ENCODE peak calls at places on chromosomes 4 and X, in five cellular contexts. H, W, M, L and I are unnamed samples.
A peak's percentile ranks its signal among the peaks of the same experiment; 100 is the strongest.

GRCh38 chr4:43234626-43235025 is 342.1 kb downstream of the GRXCR1 start:
- DNase-seq in H (no peak), W (no peak), M (peak; percentile 44), L (no peak), I (no peak)

GRCh38 chr4:113869743-113870375 is 108.3 kb upstream of the CAMK2D start:
- DNase-seq in H (peak; percentile 14), W (no peak), M (peak; percentile 74), L (no peak), I (no peak)

GRCh38 chrX:142978130-142978684 is 47.5 kb upstream of the SPANXN4 start:
- DNase-seq in H (peak; percentile 7), W (no peak), M (no peak), L (no peak), I (no peak)

GRCh38 chr4:148998719-148999118 is 556.5 kb upstream of the NR3C2 start:
- DNase-seq in H (no peak), W (no peak), M (peak; percentile 17), L (no peak), I (no peak)

GRCh38 chr4:61200195-61200990 is at the start of gene ADGRL3:
- DNase-seq in H (peak; percentile 29), W (no peak), M (peak; percentile 6), L (no peak), I (peak; percentile 75)

GRCh38 chrX:18377802-18378201 is 23.3 kb upstream of the SCML2 start:
- DNase-seq in H (no peak), W (no peak), M (peak; percentile 8), L (no peak), I (peak; percentile 12)

GRCh38 chrX:110964761-110965160 is 131.2 kb upstream of the PAK3 start:
- DNase-seq in H (no peak), W (no peak), M (no peak), L (no peak), I (peak; percentile 26)

GRCh38 chr4:171924761-171925376 is 111.7 kb downstream of the GALNTL6 start:
- DNase-seq in H (no peak), W (no peak), M (no peak), L (no peak), I (no peak)

GRCh38 chr4:115376866-115377265 is 263.4 kb upstream of the NDST4 start:
- DNase-seq in H (no peak), W (no peak), M (no peak), L (no peak), I (no peak)

DNA sequence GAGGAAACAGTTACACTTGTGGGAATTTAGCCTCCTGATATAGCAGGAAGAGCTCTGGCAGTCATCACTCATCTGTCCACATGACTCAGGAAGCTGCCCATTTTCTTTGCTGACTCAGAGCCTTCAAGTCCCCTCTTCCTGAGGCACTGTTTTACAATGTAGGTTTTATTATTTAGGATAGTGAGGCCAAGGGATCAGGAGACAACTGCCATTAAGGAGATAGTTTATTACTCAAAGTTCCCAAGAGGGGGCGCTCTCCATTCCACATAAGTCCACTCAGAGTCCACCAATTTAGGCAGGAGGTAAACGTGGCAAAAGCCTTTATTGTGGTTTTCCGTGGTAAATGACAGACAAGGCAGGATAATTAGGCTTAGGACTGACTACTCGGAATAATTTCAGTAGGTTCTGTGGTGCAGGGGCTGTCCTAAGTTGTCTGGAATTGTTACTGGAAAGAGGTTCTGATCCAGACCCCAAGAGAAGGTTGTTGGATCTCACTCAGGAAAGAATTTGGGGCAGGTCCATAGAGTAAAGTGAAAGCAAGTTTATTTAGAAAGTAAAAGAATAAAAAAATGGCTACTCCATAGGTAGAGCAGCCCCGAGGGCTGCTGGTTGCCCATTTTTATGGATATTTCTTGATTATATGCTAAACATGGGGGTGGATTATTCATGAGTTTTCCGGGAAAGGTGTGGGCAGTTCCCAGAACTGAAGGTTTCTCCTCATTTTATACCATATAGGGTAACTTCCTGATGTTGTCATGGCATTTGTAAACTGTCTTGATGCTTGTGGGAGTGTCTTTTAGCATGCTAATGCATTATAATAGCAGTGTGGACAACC is 96.0 kb upstream of the RAB40AL start:
- DNase-seq in H (no peak), W (no peak), M (peak; percentile 34), L (no peak), I (no peak)
- TF ChIP-seq CTCF in H (peak; percentile 17), W (no peak), M (peak; percentile 9), L (peak; percentile 54), I (peak; percentile 20)

DNA sequence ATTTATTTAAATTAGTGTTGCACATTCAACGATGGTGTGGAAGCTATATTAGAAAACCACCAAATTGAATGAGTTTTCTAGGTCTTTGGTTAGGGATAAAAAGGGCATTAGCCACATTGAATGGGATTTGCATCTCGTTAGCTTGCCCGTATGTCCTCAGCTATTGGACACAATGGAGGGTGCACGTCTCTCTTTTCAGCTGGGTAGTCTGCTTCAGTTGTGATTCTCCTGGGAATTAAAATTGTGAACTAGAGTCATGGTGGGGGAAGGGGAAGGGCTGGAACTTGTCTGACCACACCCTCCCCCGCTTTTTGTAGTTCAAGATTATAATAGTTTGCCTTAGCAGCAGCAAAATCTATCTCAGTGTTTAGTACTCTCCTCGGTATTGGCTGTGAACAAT is 23.3 kb downstream of the TRIM2 start:
- DNase-seq in H (no peak), W (no peak), M (no peak), L (no peak), I (no peak)
- TF ChIP-seq CTCF in H (no peak), W (no peak), M (no peak), L (no peak), I (no peak)

GRCh38 chr4:15478724-15479088 is 9.0 kb downstream of the CC2D2A start:
- DNase-seq in H (no peak), W (no peak), M (no peak), L (no peak), I (no peak)

GRCh38 chr4:15476396-15476795 is 6.7 kb downstream of the CC2D2A start:
- DNase-seq in H (no peak), W (no peak), M (no peak), L (no peak), I (no peak)

GRCh38 chr4:15482346-15482745 is 12.7 kb downstream of the CC2D2A start:
- DNase-seq in H (no peak), W (no peak), M (no peak), L (no peak), I (no peak)

GRCh38 chr4:15479913-15480185 is 10.2 kb downstream of the CC2D2A start:
- DNase-seq in H (no peak), W (no peak), M (peak; percentile 91), L (no peak), I (no peak)

DNA sequence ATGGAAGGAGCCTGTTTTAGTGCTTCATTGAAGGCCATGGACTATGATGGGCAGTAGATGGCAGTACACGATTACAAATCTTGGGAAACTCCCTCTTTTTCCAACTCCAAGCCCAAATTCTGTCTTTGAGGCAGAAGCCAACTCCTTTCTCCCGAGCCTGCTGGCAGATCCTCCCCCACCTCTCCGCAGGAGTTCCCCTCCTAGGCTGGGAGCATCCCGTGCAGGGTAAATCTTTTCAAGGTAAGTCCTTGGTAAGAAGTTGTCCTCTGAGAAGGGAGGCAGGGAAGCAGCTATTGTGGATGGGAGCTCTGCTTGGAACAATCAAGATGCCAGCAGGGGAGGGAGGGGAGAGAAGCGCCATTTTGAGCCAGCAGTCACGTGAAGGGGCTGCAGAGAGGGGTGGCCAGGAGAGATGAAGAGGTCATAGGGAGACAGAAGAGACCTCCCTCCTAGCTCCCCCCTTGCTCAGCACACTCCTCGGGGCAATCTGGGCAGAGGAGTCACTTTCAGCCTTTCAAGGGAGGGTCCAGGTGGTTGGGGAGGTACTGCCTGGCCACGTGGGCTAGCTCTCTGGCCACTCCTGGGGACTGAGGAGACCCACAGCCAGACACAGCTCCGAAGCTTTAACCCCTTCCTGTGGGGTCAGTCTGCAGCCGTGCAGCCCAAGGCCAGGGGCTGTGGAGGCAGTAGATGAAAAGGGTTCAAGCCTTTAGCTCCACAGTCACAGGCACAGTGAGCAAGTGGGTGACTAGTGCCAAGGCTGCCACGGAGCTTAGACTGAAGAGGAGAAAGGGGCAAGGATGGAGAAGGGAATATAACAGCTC is 9.6 kb downstream of the CC2D2A start:
- DNase-seq in H (peak; percentile 38), W (no peak), M (peak; percentile 89), L (peak; percentile 68), I (peak; percentile 55)
- TF ChIP-seq CTCF in H (peak; percentile 56), W (no peak), M (peak; percentile 88), L (peak; percentile 66), I (peak; percentile 77)

GRCh38 chr4:5755679-5756078 is 44.7 kb downstream of the EVC start:
- DNase-seq in H (no peak), W (no peak), M (no peak), L (no peak), I (no peak)

GRCh38 chr4:5756271-5756670 is 45.3 kb downstream of the EVC start:
- DNase-seq in H (no peak), W (no peak), M (no peak), L (no peak), I (no peak)

GRCh38 chr4:5757536-5757935 is 46.5 kb downstream of the EVC start:
- DNase-seq in H (no peak), W (no peak), M (no peak), L (no peak), I (no peak)

GRCh38 chr4:5757954-5758353 is 47.0 kb downstream of the EVC start:
- DNase-seq in H (no peak), W (no peak), M (no peak), L (no peak), I (no peak)

DNA sequence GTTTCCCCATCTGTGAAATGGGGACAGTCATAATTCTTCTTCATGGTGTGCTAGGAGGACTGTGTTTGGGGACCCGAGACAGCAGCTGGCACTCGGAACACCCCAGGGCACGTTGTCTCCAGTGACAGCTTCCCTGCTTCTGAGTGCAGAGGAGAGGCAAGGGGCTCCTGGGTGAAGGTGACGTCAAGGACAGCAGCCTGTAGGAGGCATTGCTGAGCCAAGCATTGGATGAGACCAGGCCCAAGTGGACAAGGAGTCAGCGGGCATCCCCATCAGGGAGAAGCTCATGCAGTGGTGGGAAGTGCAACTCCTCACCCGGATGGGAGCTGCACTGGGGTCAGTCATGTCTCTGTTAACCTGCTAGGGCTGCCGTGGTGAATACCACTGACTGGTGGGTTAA is 46.1 kb downstream of the EVC start:
- DNase-seq in H (no peak), W (no peak), M (no peak), L (no peak), I (no peak)
- TF ChIP-seq CTCF in H (no peak), W (no peak), M (no peak), L (no peak), I (no peak)

DNA sequence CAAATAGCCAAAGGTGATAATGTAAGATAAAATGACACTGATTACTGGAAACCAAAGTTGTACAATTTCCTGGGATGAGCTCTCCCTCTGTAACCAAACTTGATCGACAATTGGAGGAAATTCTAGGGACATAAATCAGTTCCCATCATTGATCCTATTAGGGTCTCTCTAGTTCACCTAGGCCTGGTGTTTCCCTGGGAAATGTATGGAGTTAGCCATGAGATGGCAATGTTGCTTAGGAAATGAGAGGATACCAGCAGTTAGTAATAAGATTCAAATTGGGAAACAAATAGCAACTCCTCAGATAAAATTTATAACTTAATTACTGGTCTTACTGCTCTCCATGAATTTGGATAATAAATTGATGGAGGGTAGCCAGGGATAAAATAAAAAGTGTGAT is 52.2 kb downstream of the SPATA18 start:
- DNase-seq in H (no peak), W (no peak), M (no peak), L (peak; percentile 18), I (no peak)
- TF ChIP-seq CTCF in H (no peak), W (no peak), M (peak; percentile 15), L (peak; percentile 32), I (peak; percentile 52)